ENCODE peak calls at places on chromosomes 2 and 18, in ten cellular contexts. V, K, D, R, J, Y, G, Z, T and L are unnamed samples.

GRCh38 chr2:226256237-226256636 is 543.4 kb downstream of the IRS1 start:
- DNase-seq in V (no peak), K (no peak), D (no peak), R (no peak), J (peak; percentile 2), Y (no peak), G (no peak), Z (peak; percentile 82), T (peak; percentile 83), L (peak; percentile 65)

GRCh38 chr18:24397131-24397693 is 412 bp downstream of the OSBPL1A start:
- DNase-seq in V (peak; percentile 45), K (no peak), D (peak; percentile 73), R (peak; percentile 76), J (peak; percentile 27), Y (no peak), G (peak; percentile 76), Z (peak; percentile 78), T (peak; percentile 89), L (peak; percentile 47)

GRCh38 chr18:499351-500229 is 911 bp downstream of the COLEC12 start:
- DNase-seq in V (no peak), K (no peak), D (no peak), R (no peak), J (no peak), Y (no peak), G (no peak), Z (peak; percentile 85), T (peak; percentile 83), L (no peak)

GRCh38 chr2:99729104-99729503 is 239.3 kb upstream of the REV1 start:
- DNase-seq in V (no peak), K (no peak), D (no peak), R (no peak), J (no peak), Y (no peak), G (no peak), Z (peak; percentile 54), T (peak; percentile 55), L (no peak)

GRCh38 chr2:30272761-30273573 is 41.6 kb downstream of the LBH start:
- DNase-seq in V (no peak), K (no peak), D (no peak), R (no peak), J (peak; percentile 74), Y (no peak), G (no peak), Z (peak; percentile 77), T (peak; percentile 87), L (peak; percentile 58)

GRCh38 chr2:9771481-9772017 is 71.7 kb upstream of the TAF1B start:
- DNase-seq in V (no peak), K (no peak), D (no peak), R (no peak), J (no peak), Y (no peak), G (no peak), Z (peak; percentile 80), T (peak; percentile 94), L (no peak)

GRCh38 chr2:225002656-225003045 is 39.6 kb downstream of the DOCK10 start:
- DNase-seq in V (no peak), K (no peak), D (no peak), R (no peak), J (no peak), Y (peak; percentile 75), G (no peak), Z (no peak), T (no peak), L (no peak)

GRCh38 chr18:56945171-56945863 is 201.6 kb upstream of the BOD1L2 start:
- DNase-seq in V (no peak), K (no peak), D (no peak), R (no peak), J (no peak), Y (no peak), G (no peak), Z (peak; percentile 45), T (peak; percentile 3), L (no peak)

GRCh38 chr2:102588213-102588939 is 31.0 kb upstream of the SLC9A2 start:
- DNase-seq in V (no peak), K (no peak), D (no peak), R (no peak), J (no peak), Y (no peak), G (no peak), Z (no peak), T (no peak), L (no peak)

GRCh38 chr2:150168596-150168995 is 318.9 kb downstream of the RND3 start:
- DNase-seq in V (no peak), K (no peak), D (no peak), R (no peak), J (no peak), Y (no peak), G (no peak), Z (peak; percentile 27), T (peak; percentile 45), L (no peak)

GRCh38 chr2:127034056-127034455 is 72.9 kb downstream of the BIN1 start:
- DNase-seq in V (no peak), K (no peak), D (no peak), R (peak; percentile 32), J (no peak), Y (no peak), G (no peak), Z (no peak), T (no peak), L (no peak)

GRCh38 chr2:196925445-196925767 is 1.1 kb downstream of the PGAP1 start:
- DNase-seq in V (no peak), K (no peak), D (no peak), R (no peak), J (no peak), Y (no peak), G (no peak), Z (no peak), T (peak; percentile 44), L (no peak)

GRCh38 chr2:231820786-231821303 is 34.6 kb downstream of the COPS7B start:
- DNase-seq in V (no peak), K (no peak), D (no peak), R (no peak), J (no peak), Y (no peak), G (no peak), Z (no peak), T (peak; percentile 2), L (no peak)

GRCh38 chr2:133266926-133267590 is 301.2 kb downstream of the NCKAP5 start:
- DNase-seq in V (no peak), K (no peak), D (no peak), R (no peak), J (no peak), Y (no peak), G (no peak), Z (no peak), T (peak; percentile 8), L (no peak)
- H3K27ac ChIP-seq in V (no peak overlapping the region), K (no peak overlapping the region), D (no peak overlapping the region), R (no peak overlapping the region), J (no peak overlapping the region), Y (no peak overlapping the region), G (no peak overlapping the region), Z (peak overlapping the region; percentile 96), T (no peak overlapping the region), L (no peak overlapping the region)

DNA sequence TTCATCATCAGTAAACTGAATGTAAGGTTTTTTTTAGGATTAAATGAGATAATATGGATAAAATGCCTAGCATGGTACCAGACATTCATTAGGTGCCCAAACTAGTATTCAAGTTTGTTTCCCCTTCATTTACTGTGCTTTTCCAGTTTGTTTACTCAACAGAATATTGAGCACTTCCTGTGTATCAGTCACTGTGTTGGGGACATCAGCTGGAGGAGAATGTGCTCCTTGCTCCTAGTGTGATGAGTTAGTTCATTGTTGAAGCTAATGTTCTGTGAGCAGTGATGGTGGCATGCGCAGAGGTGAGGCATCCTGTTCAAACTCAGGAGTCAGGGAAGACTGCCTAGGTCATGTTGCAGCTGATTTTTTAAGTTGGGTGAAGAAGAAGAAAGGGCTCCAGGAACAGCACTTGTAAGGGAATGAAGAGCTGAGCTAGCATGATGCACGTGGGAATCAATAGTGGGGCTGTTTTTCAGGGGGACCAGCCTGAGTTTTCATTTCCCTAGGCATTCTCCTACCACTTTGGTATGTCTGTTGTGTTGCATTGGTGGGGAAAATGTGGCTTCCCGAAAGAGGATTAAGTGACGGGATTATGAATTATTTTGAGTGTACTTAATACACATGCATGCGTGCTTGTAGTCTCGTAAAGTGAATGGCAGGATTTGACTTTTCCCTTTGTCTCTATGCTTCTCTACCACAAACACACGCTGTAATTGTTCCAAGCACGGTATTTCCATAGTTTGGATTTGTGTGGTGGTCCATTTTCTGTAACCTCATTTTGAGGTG is 23.7 kb downstream of the TTLL4 start:
- DNase-seq in V (no peak), K (no peak), D (no peak), R (no peak), J (no peak), Y (no peak), G (no peak), Z (peak; percentile 23), T (no peak), L (no peak)
- H3K27ac ChIP-seq in V (no peak overlapping the region), K (no peak overlapping the region), D (peak overlapping the region; percentile 46), R (no peak overlapping the region), J (no peak overlapping the region), Y (peak overlapping the region; percentile 75), G (peak overlapping the region; percentile 49), Z (peak overlapping the region; percentile 30), T (peak overlapping the region; percentile 25), L (peak overlapping the region; percentile 61)

GRCh38 chr2:183060500-183061231 is 17.9 kb upstream of the DUSP19 start:
- DNase-seq in V (no peak), K (no peak), D (no peak), R (no peak), J (no peak), Y (no peak), G (no peak), Z (no peak), T (no peak), L (no peak)

GRCh38 chr2:183057333-183057985 is 19.2 kb upstream of the NCKAP1 start:
- DNase-seq in V (no peak), K (no peak), D (no peak), R (no peak), J (no peak), Y (no peak), G (no peak), Z (no peak), T (no peak), L (no peak)

GRCh38 chr2:183063083-183063482 is 15.5 kb upstream of the DUSP19 start:
- DNase-seq in V (no peak), K (no peak), D (no peak), R (no peak), J (no peak), Y (no peak), G (no peak), Z (peak; percentile 85), T (peak; percentile 92), L (peak; percentile 52)

GRCh38 chr2:183059561-183059960 is 19.0 kb upstream of the DUSP19 start:
- DNase-seq in V (no peak), K (no peak), D (no peak), R (no peak), J (peak; percentile 73), Y (no peak), G (no peak), Z (peak; percentile 89), T (peak; percentile 88), L (peak; percentile 87)
- H3K27ac ChIP-seq in V (no peak overlapping the region), K (no peak overlapping the region), D (no peak overlapping the region), R (no peak overlapping the region), J (no peak overlapping the region), Y (no peak overlapping the region), G (no peak overlapping the region), Z (no peak overlapping the region), T (peak overlapping the region; percentile 24), L (no peak overlapping the region)

DNA sequence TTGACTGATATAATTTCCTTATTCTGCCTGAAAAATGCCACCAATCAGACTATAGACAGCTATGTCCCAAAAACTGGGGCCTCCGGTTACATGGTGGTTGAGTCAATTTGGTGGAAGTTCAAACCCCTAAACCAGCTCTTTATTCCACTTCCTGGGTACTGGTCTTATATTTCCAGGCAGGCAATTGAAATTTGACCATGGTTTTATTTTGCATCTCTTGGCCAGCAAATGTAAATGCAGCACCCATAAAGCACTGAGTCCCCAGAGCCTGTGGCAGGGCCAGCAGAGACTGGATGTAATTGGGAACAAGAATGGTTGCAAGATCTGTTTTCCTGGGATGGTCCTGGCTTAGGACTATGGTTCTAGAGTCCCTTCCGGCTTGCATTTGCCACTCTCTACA is 108.2 kb upstream of the CDC42EP3 start:
- DNase-seq in V (no peak), K (no peak), D (no peak), R (no peak), J (no peak), Y (no peak), G (no peak), Z (no peak), T (no peak), L (no peak)
- H3K27ac ChIP-seq in V (no peak overlapping the region), K (no peak overlapping the region), D (no peak overlapping the region), R (no peak overlapping the region), J (no peak overlapping the region), Y (no peak overlapping the region), G (no peak overlapping the region), Z (peak overlapping the region; percentile 67), T (peak overlapping the region; percentile 44), L (no peak overlapping the region)